ENCODE peak calls at places on chromosomes 7 and 10, in six cellular contexts. K is suprapubic skin, D is AG09309, S is thyroid gland, G is tibial artery, N is fibroblast of pulmonary artery. T is an unnamed sample.

GRCh38 chr7:7221602-7222038 is 39.3 kb downstream of the C1GALT1 start:
- DNase-seq in K (no peak), D (peak), S (no peak), G (no peak), N (peak), T (peak)

GRCh38 chr7:27134392-27134791 is 3.8 kb upstream of the HOXA4 start:
- DNase-seq in K (peak), D (peak), S (no peak), G (no peak), N (peak), T (peak)

GRCh38 chr10:42594246-42594650 is 44.1 kb downstream of the ZNF33B start:
- DNase-seq in K (no peak), D (peak), S (no peak), G (no peak), N (peak), T (peak)

GRCh38 chr10:53536322-53536721 is 763.7 kb upstream of the MBL2 start:
- DNase-seq in K (no peak), D (no peak), S (no peak), G (no peak), N (no peak), T (no peak)

GRCh38 chr7:134874407-134874806 is 95.0 kb downstream of the CALD1 start:
- DNase-seq in K (no peak), D (no peak), S (no peak), G (no peak), N (no peak), T (no peak)

GRCh38 chr7:130951303-130951975 is 217.4 kb upstream of the KLF14 start:
- DNase-seq in K (no peak), D (no peak), S (peak), G (no peak), N (no peak), T (no peak)

GRCh38 chr7:106166651-106167342 is 54.7 kb upstream of the SYPL1 start:
- DNase-seq in K (no peak), D (peak), S (peak), G (no peak), N (peak), T (peak)

GRCh38 chr7:101271021-101271420 is 26.1 kb upstream of the FIS1 start:
- DNase-seq in K (no peak), D (no peak), S (no peak), G (no peak), N (no peak), T (no peak)

GRCh38 chr10:120978589-120979252 is 127.6 kb downstream of the WDR11 start:
- DNase-seq in K (no peak), D (peak), S (no peak), G (peak), N (no peak), T (peak)

GRCh38 chr10:90504172-90504571 is 353.7 kb downstream of the HTR7 start:
- DNase-seq in K (no peak), D (no peak), S (no peak), G (no peak), N (no peak), T (no peak)

GRCh38 chr10:22824984-22825383 is 102.9 kb upstream of the ARMC3 start:
- DNase-seq in K (no peak), D (no peak), S (no peak), G (no peak), N (peak), T (peak)
- H3K4me3 ChIP-seq in K (no peak), D (no peak), S (no peak), G (no peak), N (no peak), T (no peak)

DNA sequence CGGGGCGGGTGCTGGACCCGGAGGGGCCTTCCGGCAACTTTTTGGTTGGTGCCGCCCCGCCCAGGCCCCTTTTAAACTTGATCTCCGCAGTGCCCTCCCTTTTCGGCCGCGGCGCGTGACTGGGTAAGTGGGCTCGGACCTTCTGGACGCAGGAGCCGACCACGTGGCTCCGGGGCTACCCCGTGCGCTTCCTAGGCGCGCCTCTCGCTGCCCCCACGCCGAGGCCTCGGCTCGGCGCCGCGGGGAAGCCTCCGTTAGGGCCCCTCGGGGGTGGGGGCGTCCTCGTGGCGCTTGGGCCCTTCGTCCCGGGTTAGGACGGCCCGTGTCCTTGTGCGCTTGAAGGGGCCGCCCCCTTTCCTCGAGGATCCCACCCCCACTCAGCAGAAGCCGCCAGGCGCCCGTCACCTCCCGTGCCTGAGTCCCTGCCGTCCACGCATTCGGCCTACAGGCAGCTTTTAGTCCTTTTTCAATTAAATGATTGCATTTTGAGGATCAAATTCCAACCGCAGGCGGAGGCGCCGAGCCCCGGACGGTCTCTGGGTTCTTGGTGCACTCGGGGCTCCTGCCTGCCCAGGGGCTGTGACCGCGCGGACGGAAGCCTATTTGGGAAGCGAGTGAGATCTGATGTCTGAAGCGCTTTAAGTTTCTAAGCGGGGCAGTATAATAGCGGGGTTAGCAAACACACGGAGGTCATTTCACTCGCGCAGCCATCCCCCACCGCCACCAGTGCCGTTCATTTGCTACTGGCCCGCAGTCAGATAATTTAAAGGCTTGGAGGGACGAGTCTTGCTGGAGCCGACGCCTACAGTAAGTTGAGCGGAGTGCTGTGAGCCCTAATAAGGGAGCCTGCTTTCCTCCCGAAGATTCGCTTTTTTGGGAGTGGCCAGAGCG is 31.8 kb upstream of the TOMM7 start:
- DNase-seq in K (peak), D (peak), S (peak), G (peak), N (peak), T (peak)
- TF ChIP-seq CTCF in K (no peak), D (no peak), S (peak), G (no peak), N (no peak), T (no peak)

GRCh38 chr7:38978474-38978873 is 765 bp downstream of the POU6F2 start:
- DNase-seq in K (no peak), D (no peak), S (no peak), G (no peak), N (no peak), T (no peak)

GRCh38 chr7:38973760-38974159 is 3.9 kb upstream of the POU6F2 start:
- DNase-seq in K (no peak), D (no peak), S (no peak), G (no peak), N (no peak), T (peak)

GRCh38 chr7:38977658-38978057 is at the start of gene POU6F2:
- DNase-seq in K (no peak), D (no peak), S (no peak), G (no peak), N (no peak), T (no peak)

GRCh38 chr7:38975944-38976392 is 1.7 kb upstream of the POU6F2 start:
- DNase-seq in K (no peak), D (no peak), S (no peak), G (peak), N (no peak), T (no peak)
- H3K4me3 ChIP-seq in K (peak), D (no peak), S (no peak), G (peak), N (no peak), T (no peak)

DNA sequence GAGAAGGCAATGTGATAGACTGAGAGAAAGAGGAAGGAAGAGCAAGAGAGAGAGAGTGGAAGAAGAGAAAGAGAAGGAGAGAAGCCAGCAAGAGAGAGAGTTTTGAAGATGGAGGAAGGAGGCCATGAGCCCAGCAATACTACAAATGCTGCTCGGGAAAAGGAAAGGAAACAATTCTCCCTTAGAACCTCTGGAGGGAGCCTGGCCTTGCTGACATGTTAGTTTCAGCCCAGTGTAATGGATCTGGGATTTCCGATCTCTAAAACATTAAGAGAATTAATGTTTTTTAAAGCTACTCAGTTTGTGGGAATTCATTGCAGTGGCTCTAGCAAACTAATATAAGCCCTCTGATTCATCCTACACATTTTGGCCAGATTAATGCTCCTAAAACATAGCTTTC is 206.8 kb upstream of the MTPN start:
- DNase-seq in K (no peak), D (no peak), S (no peak), G (no peak), N (peak), T (no peak)
- TF ChIP-seq CTCF in K (no peak), D (no peak), S (no peak), G (no peak), N (peak), T (no peak)

GRCh38 chr7:47481656-47482012 is 100.3 kb downstream of the TNS3 start:
- DNase-seq in K (no peak), D (no peak), S (no peak), G (no peak), N (no peak), T (no peak)

GRCh38 chr7:47478926-47479791 is 102.8 kb downstream of the TNS3 start:
- DNase-seq in K (no peak), D (no peak), S (no peak), G (peak), N (no peak), T (no peak)

GRCh38 chr7:47478017-47478344 is 103.9 kb downstream of the TNS3 start:
- DNase-seq in K (no peak), D (no peak), S (peak), G (peak), N (peak), T (peak)

GRCh38 chr7:47480576-47481538 is 101.1 kb downstream of the TNS3 start:
- DNase-seq in K (no peak), D (no peak), S (no peak), G (no peak), N (no peak), T (no peak)

GRCh38 chr7:47479821-47480575 is 101.9 kb downstream of the TNS3 start:
- DNase-seq in K (no peak), D (no peak), S (no peak), G (no peak), N (no peak), T (no peak)
- H3K4me3 ChIP-seq in K (no peak), D (no peak), S (no peak), G (no peak), N (no peak), T (no peak)

DNA sequence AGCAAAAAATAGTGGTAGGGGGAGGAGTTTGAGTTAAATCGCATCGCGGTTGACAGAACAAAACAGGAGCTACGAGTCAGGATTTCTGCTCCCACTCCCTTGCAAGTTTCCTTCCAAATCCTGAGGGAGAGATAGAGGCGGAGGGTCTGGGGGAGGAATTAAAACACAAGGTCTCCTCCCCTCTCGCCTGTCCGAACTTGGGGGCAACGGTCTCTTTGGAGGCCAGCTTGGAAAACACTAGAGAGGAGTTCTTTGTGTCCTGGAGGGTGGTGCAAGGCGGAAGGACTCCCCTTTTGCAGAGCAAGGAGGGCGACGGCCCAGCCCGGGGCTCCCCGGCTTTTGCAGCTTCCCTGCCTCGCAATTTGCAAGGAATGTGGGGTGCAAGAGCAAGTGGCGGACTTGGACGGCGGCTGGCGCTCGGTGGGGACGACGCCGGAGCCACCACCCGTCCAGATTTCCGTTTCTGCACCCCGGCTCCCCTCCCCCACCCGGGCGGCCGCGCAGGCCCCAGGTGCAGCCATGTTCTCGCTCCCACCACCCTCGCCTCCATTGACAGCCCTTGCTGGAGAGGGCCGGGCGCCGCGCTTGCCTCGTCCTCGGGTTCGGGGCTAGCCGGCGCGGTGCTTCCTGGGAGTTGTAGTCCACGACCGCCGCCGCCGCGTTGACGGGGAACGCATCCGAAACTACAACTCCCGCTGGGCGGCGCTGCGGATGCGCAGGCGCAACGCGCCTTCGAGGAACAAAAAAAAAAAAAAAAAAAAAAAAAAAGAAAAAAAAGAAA is 417 bp upstream of the GTF2I start:
- DNase-seq in K (peak), D (peak), S (peak), G (peak), N (peak), T (peak)
- TF ChIP-seq CTCF in K (peak), D (no peak), S (no peak), G (no peak), N (no peak), T (no peak)